ENCODE peak calls at places on chromosomes 5 and 9, in seven cellular contexts. W is mesenchymal stem cell, C is mesendoderm, Z is trophoblast cell, L is neuronal stem cell, X is H1, H is IMR-90. K is an unnamed sample.

GRCh38 chr5:139686356-139686918 is 38.3 kb downstream of the CXXC5 start:
- DNase-seq in W (no peak), C (no peak), Z (no peak), L (no peak), X (no peak), H (no peak), K (no peak)

GRCh38 chr9:134179918-134180785 is 15.8 kb upstream of the RNU6ATAC start:
- DNase-seq in W (no peak), C (no peak), Z (no peak), L (no peak), X (no peak), H (no peak), K (no peak)

GRCh38 chr5:73303139-73304079 is 130.4 kb downstream of the TMEM174 start:
- DNase-seq in W (no peak), C (peak; percentile 80), Z (no peak), L (peak; percentile 31), X (peak; percentile 85), H (no peak), K (peak; percentile 89)

GRCh38 chr5:14263700-14264099 is 120.6 kb downstream of the TRIO start:
- DNase-seq in W (no peak), C (no peak), Z (no peak), L (no peak), X (no peak), H (no peak), K (no peak)

GRCh38 chr5:126414874-126415502 is 8.2 kb upstream of the GRAMD2B start:
- DNase-seq in W (peak; percentile 81), C (no peak), Z (no peak), L (no peak), X (no peak), H (peak; percentile 77), K (no peak)

GRCh38 chr9:76433851-76434250 is 25.1 kb upstream of the GCNT1 start:
- DNase-seq in W (peak; percentile 26), C (no peak), Z (no peak), L (no peak), X (no peak), H (peak; percentile 83), K (no peak)

GRCh38 chr9:86714976-86715375 is 232.3 kb downstream of the GAS1 start:
- DNase-seq in W (peak; percentile 59), C (no peak), Z (peak; percentile 89), L (no peak), X (no peak), H (peak; percentile 63), K (no peak)

GRCh38 chr5:107026098-107026497 is 644.6 kb downstream of the EFNA5 start:
- DNase-seq in W (no peak), C (peak; percentile 58), Z (no peak), L (no peak), X (no peak), H (no peak), K (no peak)

GRCh38 chr9:125240649-125240999 is 519 bp downstream of the HSPA5 start:
- DNase-seq in W (no peak), C (peak; percentile 49), Z (peak; percentile 56), L (peak; percentile 23), X (peak; percentile 47), H (no peak), K (no peak)

GRCh38 chr5:178180141-178180863 is 6.9 kb downstream of the GMCL2 start:
- DNase-seq in W (no peak), C (peak; percentile 95), Z (no peak), L (no peak), X (peak; percentile 79), H (no peak), K (peak; percentile 96)

GRCh38 chr9:111896942-111897830 is 572 bp downstream of the UGCG start:
- DNase-seq in W (no peak), C (no peak), Z (peak; percentile 39), L (no peak), X (peak; percentile 79), H (no peak), K (peak; percentile 38)

GRCh38 chr5:54552446-54552845 is 34.9 kb downstream of the SNX18 start:
- DNase-seq in W (no peak), C (no peak), Z (peak; percentile 81), L (no peak), X (no peak), H (no peak), K (no peak)

GRCh38 chr9:5430912-5431311 is 6.8 kb downstream of the PLGRKT start:
- DNase-seq in W (no peak), C (no peak), Z (peak; percentile 36), L (no peak), X (no peak), H (no peak), K (no peak)

GRCh38 chr5:93250431-93250830 is 330.6 kb downstream of the NR2F1-AS1 start:
- DNase-seq in W (no peak), C (no peak), Z (no peak), L (no peak), X (no peak), H (no peak), K (no peak)

GRCh38 chr9:89530721-89531120 is 32.8 kb upstream of the SEMA4D start:
- DNase-seq in W (no peak), C (peak; percentile 39), Z (no peak), L (no peak), X (no peak), H (no peak), K (no peak)

GRCh38 chr9:24045150-24045549 is 219.1 kb upstream of the ELAVL2 start:
- DNase-seq in W (no peak), C (no peak), Z (no peak), L (no peak), X (no peak), H (no peak), K (no peak)
- H3K4ac ChIP-seq in W (no peak overlapping the region), C (no peak overlapping the region), Z (no peak overlapping the region), L (no peak overlapping the region), X (no peak overlapping the region), H (no peak overlapping the region), K (no peak overlapping the region)

GRCh38 chr9:105241356-105242043 is 3.0 kb upstream of the SLC44A1 start:
- DNase-seq in W (no peak), C (peak; percentile 78), Z (peak; percentile 9), L (no peak), X (no peak), H (no peak), K (no peak)

GRCh38 chr9:105238302-105238701 is 6.1 kb upstream of the SLC44A1 start:
- DNase-seq in W (no peak), C (no peak), Z (peak; percentile 15), L (no peak), X (no peak), H (no peak), K (no peak)

GRCh38 chr9:105242062-105242461 is 2.4 kb upstream of the SLC44A1 start:
- DNase-seq in W (no peak), C (no peak), Z (no peak), L (no peak), X (no peak), H (no peak), K (no peak)

GRCh38 chr9:105233836-105234235 is 10.6 kb upstream of the SLC44A1 start:
- DNase-seq in W (no peak), C (no peak), Z (no peak), L (no peak), X (no peak), H (peak; percentile 41), K (no peak)

DNA sequence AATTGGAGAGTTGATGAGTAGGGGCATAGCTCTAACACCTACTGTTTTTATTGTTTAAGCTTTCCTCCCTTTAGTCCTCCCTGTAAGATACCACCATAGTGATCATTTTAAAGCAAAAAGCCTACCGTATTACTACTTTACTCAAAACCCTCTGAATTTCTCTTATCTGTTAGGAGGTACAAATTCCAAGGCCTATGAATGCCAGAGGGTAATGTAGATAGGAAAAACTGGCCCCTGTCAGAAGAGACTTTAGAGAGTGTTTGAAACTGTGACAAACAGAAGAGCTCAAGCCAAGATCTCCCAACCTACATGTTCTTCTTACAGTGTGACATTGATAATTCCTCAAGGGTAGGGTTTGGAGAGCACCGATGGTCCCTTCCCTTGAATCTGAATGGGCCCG is 7.2 kb upstream of the SLC44A1 start:
- DNase-seq in W (no peak), C (no peak), Z (no peak), L (no peak), X (no peak), H (no peak), K (no peak)
- H3K4ac ChIP-seq in W (no peak overlapping the region), C (no peak overlapping the region), Z (no peak overlapping the region), L (no peak overlapping the region), X (no peak overlapping the region), H (no peak overlapping the region), K (no peak overlapping the region)

GRCh38 chr9:105178106-105178505 is 66.3 kb upstream of the SLC44A1 start:
- DNase-seq in W (no peak), C (no peak), Z (no peak), L (no peak), X (no peak), H (no peak), K (no peak)

GRCh38 chr9:105173306-105173705 is 71.1 kb upstream of the SLC44A1 start:
- DNase-seq in W (no peak), C (peak; percentile 92), Z (no peak), L (no peak), X (peak; percentile 49), H (no peak), K (peak; percentile 74)

GRCh38 chr9:105172393-105172792 is 72.1 kb upstream of the SLC44A1 start:
- DNase-seq in W (no peak), C (no peak), Z (no peak), L (no peak), X (no peak), H (no peak), K (no peak)

GRCh38 chr9:105173836-105174235 is 70.6 kb upstream of the SLC44A1 start:
- DNase-seq in W (no peak), C (no peak), Z (no peak), L (no peak), X (no peak), H (no peak), K (no peak)

DNA sequence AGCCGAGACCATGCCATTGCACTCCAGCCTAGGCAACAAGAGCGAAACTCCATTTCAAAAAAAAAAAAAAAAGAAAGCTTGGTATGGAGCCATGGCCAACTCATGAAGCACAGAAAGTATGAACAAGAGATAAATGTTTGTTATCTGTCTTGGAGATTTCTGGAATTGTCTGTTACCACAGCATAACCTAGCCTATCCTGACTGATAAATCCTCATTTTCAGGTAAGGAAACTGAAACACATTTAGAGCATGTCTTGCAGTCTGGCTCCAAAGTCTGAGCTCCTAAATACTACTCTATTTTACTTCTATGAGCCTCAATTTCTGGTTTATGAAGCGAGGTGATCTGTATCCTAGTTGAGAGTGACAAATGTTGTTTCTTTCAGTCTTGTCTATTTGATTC is 68.3 kb upstream of the SLC44A1 start:
- DNase-seq in W (no peak), C (no peak), Z (no peak), L (no peak), X (no peak), H (no peak), K (no peak)
- H3K4ac ChIP-seq in W (no peak overlapping the region), C (no peak overlapping the region), Z (no peak overlapping the region), L (no peak overlapping the region), X (no peak overlapping the region), H (no peak overlapping the region), K (no peak overlapping the region)

DNA sequence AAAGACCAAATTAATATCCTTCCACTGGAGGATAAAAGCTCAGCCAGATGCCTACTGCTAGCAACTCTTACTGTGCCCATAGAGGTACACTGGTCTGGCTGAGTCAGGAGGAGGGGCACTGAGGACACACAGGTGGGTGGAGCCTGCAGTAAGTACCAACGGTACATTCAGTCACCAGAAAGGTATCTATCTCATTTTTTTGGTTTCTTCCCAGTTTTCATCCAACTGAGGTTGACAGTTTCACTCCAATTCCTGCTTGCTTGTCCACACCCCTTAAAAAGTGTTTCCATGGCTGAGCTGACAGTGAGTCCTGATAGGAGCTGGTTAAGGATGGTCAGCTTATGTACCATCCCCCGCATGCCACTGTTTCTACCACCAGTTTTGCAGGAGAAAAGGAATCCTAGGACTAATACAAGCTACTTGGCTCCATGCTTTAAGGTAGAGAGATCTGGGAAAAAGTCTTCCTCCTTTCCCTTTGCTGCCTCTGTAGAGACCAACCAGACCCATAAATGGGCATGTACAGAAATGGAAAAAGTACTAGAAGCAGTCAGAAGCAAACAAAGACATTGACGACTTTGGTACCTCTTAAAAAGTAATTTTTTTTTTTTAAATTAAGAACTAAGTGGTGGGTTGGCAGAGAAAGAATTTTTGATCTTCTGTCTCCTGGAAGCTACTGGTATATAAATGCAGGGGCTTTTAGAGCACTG is 3.2 kb downstream of the ELL2 start:
- DNase-seq in W (peak; percentile 46), C (peak; percentile 46), Z (peak; percentile 53), L (no peak), X (no peak), H (peak; percentile 54), K (no peak)
- H3K4ac ChIP-seq in W (no peak overlapping the region), C (no peak overlapping the region), Z (no peak overlapping the region), L (no peak overlapping the region), X (no peak overlapping the region), H (peak overlapping the region; percentile 73), K (no peak overlapping the region)

K was measured in H9.